ENCODE peak calls at places on chromosomes 11 and 22, in nine cellular contexts. C is psoas muscle, P is astrocyte of the spinal cord, X is HCT116, N is fibroblast of lung, A is AG10803, D is progenitor cell of endocrine pancreas, M is fibroblast of villous mesenchyme, B is AG09319. I is an unnamed sample.

GRCh38 chr11:68524213-68524612 is 63.7 kb downstream of the PPP6R3 start:
- DNase-seq in M (no peak), X (no peak), D (no peak), A (no peak), N (no peak), C (no peak), B (no peak), P (no peak), I (no peak)

GRCh38 chr11:70210051-70210501 is 7.0 kb downstream of the FADD start:
- DNase-seq in A (peak), B (no peak), C (no peak), M (peak), D (no peak), X (no peak), P (peak), N (peak), I (no peak)

GRCh38 chr22:29580200-29580810 is 608 bp downstream of the NIPSNAP1 start:
- DNase-seq in P (no peak), C (no peak), M (no peak), X (no peak), B (no peak), A (no peak), N (no peak), D (peak), I (peak)

GRCh38 chr11:41053894-41054293 is 405.6 kb downstream of the LRRC4C start:
- DNase-seq in B (no peak), C (no peak), N (no peak), A (no peak), X (no peak), M (no peak), D (no peak), P (no peak), I (no peak)

GRCh38 chr22:22879675-22880029 is 8.0 kb upstream of the IGLL5 start:
- DNase-seq in N (no peak), P (no peak), D (no peak), M (no peak), A (no peak), C (no peak), B (no peak), X (no peak), I (no peak)

GRCh38 chr22:22378446-22379415 is 129.8 kb downstream of the ZNF280B start:
- DNase-seq in B (no peak), D (no peak), M (no peak), P (no peak), A (no peak), C (no peak), N (no peak), X (no peak), I (no peak)

GRCh38 chr11:121733858-121734257 is 281.1 kb upstream of the SORL1-AS1 start:
- DNase-seq in X (no peak), M (no peak), N (no peak), D (no peak), B (no peak), A (no peak), P (no peak), C (no peak), I (no peak)

GRCh38 chr11:26827567-26828037 is 105.7 kb upstream of the SLC5A12 start:
- DNase-seq in M (peak), C (no peak), B (no peak), X (no peak), N (peak), P (no peak), A (peak), D (no peak), I (no peak)

GRCh38 chr11:83150450-83150849 is 6.5 kb upstream of the PCF11 start:
- DNase-seq in C (no peak), B (no peak), A (no peak), N (no peak), P (no peak), M (no peak), D (no peak), X (no peak), I (no peak)

GRCh38 chr11:62854825-62855570 is 15.6 kb upstream of the WDR74 start:
- DNase-seq in X (no peak), C (no peak), A (no peak), M (peak), D (no peak), P (no peak), B (no peak), N (no peak), I (no peak)

GRCh38 chr22:24417901-24418641 is 9.3 kb upstream of the ADORA2A start:
- DNase-seq in M (no peak), X (no peak), P (no peak), A (peak), B (no peak), C (no peak), D (no peak), N (no peak), I (no peak)

GRCh38 chr22:35835267-35835997 is 117.8 kb downstream of the APOL5 start:
- DNase-seq in M (peak), X (peak), D (no peak), B (peak), P (no peak), N (no peak), A (peak), C (no peak), I (no peak)

GRCh38 chr11:64144587-64145295 is 21.2 kb downstream of the MACROD1 start:
- DNase-seq in P (no peak), M (no peak), D (no peak), A (no peak), N (no peak), B (no peak), C (no peak), X (no peak), I (no peak)

GRCh38 chr11:65864758-65865471 is 4.7 kb downstream of the MUS81 start:
- DNase-seq in D (no peak), A (no peak), N (no peak), M (no peak), B (no peak), C (peak), X (no peak), P (no peak), I (no peak)

GRCh38 chr11:65060913-65061408 is 2.6 kb upstream of the NAALADL1 start:
- DNase-seq in C (no peak), X (no peak), M (peak), B (no peak), N (peak), D (no peak), P (peak), A (no peak), I (peak)

DNA sequence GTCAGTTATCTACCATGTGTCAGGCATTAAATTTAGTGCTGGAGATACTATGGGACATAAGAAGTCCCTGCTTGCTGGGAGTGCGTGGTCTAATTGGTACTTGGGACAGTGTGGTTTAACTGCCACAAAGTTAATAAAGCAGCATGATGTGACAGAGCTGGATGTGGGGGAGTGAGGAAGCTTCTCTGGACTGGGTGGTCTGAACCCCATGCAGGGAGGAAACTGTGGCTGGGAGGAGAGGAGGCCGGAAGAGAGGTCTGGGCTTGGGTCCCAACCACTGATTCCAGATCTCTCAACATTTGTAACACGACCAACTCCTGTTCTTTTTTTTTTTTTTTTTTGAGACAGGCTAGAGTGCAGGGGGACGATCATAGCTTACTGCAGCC is 37.1 kb downstream of the ST3GAL4 start:
- DNase-seq in M (no peak), A (no peak), D (no peak), C (no peak), X (no peak), P (no peak), N (no peak), B (no peak), I (no peak)
- TF ChIP-seq CTCF in M (no peak), A (no peak), D (no peak), C (no peak), X (no peak), P (no peak), N (no peak), B (no peak), I (no peak)

GRCh38 chr11:47572715-47573255 is 6.0 kb downstream of the KBTBD4 start:
- DNase-seq in M (no peak), B (no peak), N (no peak), X (no peak), D (no peak), A (no peak), C (peak), P (peak), I (no peak)

GRCh38 chr11:47578524-47579460 is at the start of the genes KBTBD4 and NDUFS3:
- DNase-seq in N (peak), P (peak), D (peak), M (peak), B (peak), C (peak), X (peak), A (peak), I (peak)

GRCh38 chr11:47571895-47572294 is 6.5 kb downstream of the PTPMT1 start:
- DNase-seq in C (no peak), X (no peak), A (peak), M (peak), B (no peak), D (no peak), P (peak), N (peak), I (no peak)

GRCh38 chr11:47573321-47573720 is 5.4 kb downstream of the KBTBD4 start:
- DNase-seq in P (no peak), A (no peak), C (peak), N (no peak), D (no peak), X (no peak), B (no peak), M (no peak), I (no peak)

DNA sequence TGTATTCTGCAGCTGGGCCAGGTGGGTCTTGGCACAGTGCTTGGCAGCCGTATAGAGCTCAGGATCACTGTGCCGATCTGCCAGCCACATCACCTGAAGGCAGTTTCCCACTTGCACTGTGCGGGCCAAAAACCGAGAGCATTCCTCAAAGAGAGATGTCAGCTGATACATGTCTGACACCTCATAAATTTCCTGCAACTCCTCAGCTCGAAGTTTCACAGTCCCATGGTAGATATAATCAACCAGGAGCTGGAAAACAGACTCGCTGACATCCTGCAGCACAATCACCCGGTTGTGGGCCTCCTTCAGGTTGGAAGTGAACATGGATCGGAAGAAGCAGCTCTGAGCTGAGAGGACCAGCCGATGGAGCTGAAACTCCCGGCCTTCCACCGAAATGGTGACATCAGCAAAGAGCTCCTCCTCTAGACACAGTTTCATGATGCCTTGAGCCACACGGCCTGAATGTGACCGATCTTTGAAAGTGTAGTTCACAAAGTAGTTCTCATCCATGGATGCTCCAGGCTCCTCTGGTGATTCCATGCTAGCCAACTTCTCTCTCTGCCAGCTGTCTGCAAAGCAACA is 1.2 kb downstream of the KBTBD4 start:
- DNase-seq in P (no peak), C (peak), N (no peak), D (no peak), M (peak), A (no peak), X (no peak), B (no peak), I (no peak)
- TF ChIP-seq CTCF in P (no peak), C (no peak), N (no peak), D (no peak), M (no peak), A (no peak), X (no peak), B (no peak), I (no peak)

GRCh38 chr22:20748082-20748481 is 25.8 kb upstream of the SERPIND1 start:
- DNase-seq in N (no peak), A (no peak), B (no peak), X (no peak), M (no peak), C (no peak), D (no peak), P (no peak), I (no peak)

GRCh38 chr22:20744456-20744855 is 29.5 kb upstream of the SERPIND1 start:
- DNase-seq in M (no peak), C (no peak), P (no peak), B (no peak), X (no peak), A (no peak), N (no peak), D (no peak), I (no peak)

GRCh38 chr22:20747223-20747622 is 26.7 kb upstream of the SERPIND1 start:
- DNase-seq in M (no peak), C (no peak), D (no peak), X (no peak), N (no peak), P (no peak), A (no peak), B (no peak), I (no peak)

GRCh38 chr22:20745177-20745576 is 28.7 kb upstream of the SERPIND1 start:
- DNase-seq in A (no peak), B (no peak), N (no peak), M (no peak), C (no peak), X (no peak), P (no peak), D (no peak), I (no peak)

GRCh38 chr22:20746466-20747189 is 27.3 kb upstream of the SERPIND1 start:
- DNase-seq in N (no peak), M (no peak), C (no peak), B (no peak), X (no peak), P (no peak), D (no peak), A (no peak), I (no peak)
- TF ChIP-seq CTCF in N (no peak), M (no peak), C (no peak), B (no peak), X (no peak), P (no peak), D (no peak), A (no peak), I (no peak)

DNA sequence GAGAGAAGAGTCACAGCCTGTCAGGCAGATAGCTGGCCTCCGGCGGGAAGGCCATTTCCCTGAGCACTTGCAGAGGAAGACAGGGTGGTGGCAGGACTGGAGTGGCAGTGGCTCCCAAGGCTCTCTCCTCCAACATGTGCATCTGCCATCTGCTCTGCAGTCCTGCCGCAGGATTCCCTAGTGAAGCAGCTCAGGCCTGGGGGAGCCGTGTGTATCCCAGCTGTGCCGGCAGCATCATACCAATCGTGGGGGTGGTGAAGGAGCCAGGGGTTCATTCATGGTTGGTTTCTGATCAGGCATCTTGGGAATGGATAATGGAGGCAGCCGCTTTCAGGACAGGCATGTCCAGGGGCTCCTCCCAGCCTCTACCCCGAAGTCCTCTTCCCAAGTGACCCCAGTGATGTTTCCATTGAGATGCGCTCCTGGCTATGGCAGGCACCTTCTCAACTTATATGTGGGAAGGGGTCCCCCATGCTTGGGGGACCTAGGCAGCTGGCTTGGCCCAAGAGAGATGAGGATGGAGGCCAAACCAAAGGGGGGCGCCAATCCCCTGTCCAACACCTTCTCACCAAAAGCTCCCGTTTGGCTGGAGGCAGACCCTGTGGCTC is 6.1 kb downstream of the TAGLN start:
- DNase-seq in N (no peak), C (no peak), M (no peak), P (no peak), A (no peak), B (no peak), X (no peak), D (no peak), I (no peak)
- TF ChIP-seq CTCF in N (no peak), C (no peak), M (no peak), P (no peak), A (no peak), B (no peak), X (no peak), D (no peak), I (no peak)

DNA sequence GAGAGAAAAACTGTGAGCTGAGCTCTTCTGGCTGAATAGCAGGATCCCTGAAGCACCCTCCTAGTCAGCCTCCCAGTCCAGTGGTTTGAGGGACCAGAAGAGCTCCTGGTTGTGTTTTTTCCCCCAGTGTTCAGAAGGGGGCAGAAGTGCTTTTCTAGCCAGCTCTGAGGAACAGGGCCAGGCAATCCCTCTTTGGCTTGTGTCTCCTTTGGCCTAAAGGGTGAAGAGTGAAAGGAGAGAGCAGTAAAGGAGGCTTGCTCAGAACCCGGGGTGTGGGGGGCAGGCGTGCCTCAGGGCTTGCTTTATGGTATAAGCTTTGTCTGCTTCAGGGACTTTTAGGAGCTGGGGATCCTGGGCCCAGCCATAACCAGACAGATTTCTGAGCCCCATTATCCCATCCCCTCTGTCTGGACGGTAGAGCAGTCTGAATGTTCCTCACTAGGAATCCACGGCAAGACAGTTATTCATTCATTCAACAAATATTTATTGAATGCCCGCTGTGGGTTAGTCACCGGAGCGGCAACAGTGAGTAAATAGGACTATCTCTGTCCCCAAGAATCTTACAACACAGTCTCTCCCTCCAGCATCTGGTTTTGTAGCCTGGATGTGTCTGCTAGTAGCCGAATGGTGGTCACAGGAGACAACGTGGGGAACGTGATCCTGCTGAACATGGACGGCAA is 14.5 kb downstream of the ACP2 start:
- DNase-seq in P (peak), X (no peak), B (no peak), A (peak), D (no peak), C (peak), M (peak), N (peak), I (peak)
- TF ChIP-seq CTCF in P (peak), X (peak), B (peak), A (peak), D (no peak), C (peak), M (peak), N (peak), I (no peak)